ENCODE peak calls at places on chromosomes 12 and 14, in five cellular contexts. One of them, this sample, is unnamed.

GRCh38 chr12:12995088-12995487 is 5.0 kb downstream of the HEBP1 start:
- DNase-seq in kidney glomerular epithelial cell: no peak
- DNase-seq in EL: no peak
- DNase-seq in chondrocyte: no peak
- DNase-seq in brain microvascular endothelial cell: no peak
- DNase-seq in this sample: no peak

GRCh38 chr12:124032265-124032886 is 59.4 kb downstream of the ZNF664 start:
- DNase-seq in kidney glomerular epithelial cell: peak
- DNase-seq in chondrocyte: no peak
- DNase-seq in brain microvascular endothelial cell: peak
- DNase-seq in EL: peak
- DNase-seq in this sample: peak

GRCh38 chr12:124754949-124755800 is 108.5 kb downstream of the SCARB1 start:
- DNase-seq in EL: peak
- DNase-seq in chondrocyte: no peak
- DNase-seq in kidney glomerular epithelial cell: no peak
- DNase-seq in brain microvascular endothelial cell: peak
- DNase-seq in this sample: no peak

GRCh38 chr12:71755146-71755892 is 656 bp downstream of the RAB21 start:
- DNase-seq in chondrocyte: no peak
- DNase-seq in EL: peak
- DNase-seq in kidney glomerular epithelial cell: peak
- DNase-seq in brain microvascular endothelial cell: peak
- DNase-seq in this sample: no peak

GRCh38 chr12:111488271-111488670 is 82.5 kb downstream of the SH2B3 start:
- DNase-seq in kidney glomerular epithelial cell: no peak
- DNase-seq in EL: no peak
- DNase-seq in chondrocyte: no peak
- DNase-seq in brain microvascular endothelial cell: peak
- DNase-seq in this sample: no peak

GRCh38 chr12:103441437-103442186 is 54.2 kb downstream of the C12orf42 start:
- DNase-seq in kidney glomerular epithelial cell: no peak
- DNase-seq in chondrocyte: no peak
- DNase-seq in brain microvascular endothelial cell: no peak
- DNase-seq in EL: no peak
- DNase-seq in this sample: no peak

GRCh38 chr14:59869381-59870255 is 958 bp downstream of the RTN1 start:
- DNase-seq in brain microvascular endothelial cell: no peak
- DNase-seq in EL: no peak
- DNase-seq in kidney glomerular epithelial cell: no peak
- DNase-seq in chondrocyte: no peak
- DNase-seq in this sample: no peak

GRCh38 chr14:94337274-94337673 is 14.1 kb upstream of the SERPINA6 start:
- DNase-seq in EL: peak
- DNase-seq in brain microvascular endothelial cell: no peak
- DNase-seq in kidney glomerular epithelial cell: no peak
- DNase-seq in chondrocyte: no peak
- DNase-seq in this sample: no peak

GRCh38 chr12:51548241-51548640 is 42.8 kb upstream of the SCN8A start:
- DNase-seq in kidney glomerular epithelial cell: no peak
- DNase-seq in brain microvascular endothelial cell: no peak
- DNase-seq in chondrocyte: no peak
- DNase-seq in EL: no peak
- DNase-seq in this sample: no peak

GRCh38 chr12:32535260-32535999 is 136.1 kb downstream of the FGD4 start:
- DNase-seq in brain microvascular endothelial cell: peak
- DNase-seq in EL: peak
- DNase-seq in chondrocyte: no peak
- DNase-seq in kidney glomerular epithelial cell: peak
- DNase-seq in this sample: peak

GRCh38 chr14:65173973-65174693 is 71.8 kb upstream of the MAX start:
- DNase-seq in kidney glomerular epithelial cell: no peak
- DNase-seq in EL: no peak
- DNase-seq in chondrocyte: no peak
- DNase-seq in brain microvascular endothelial cell: no peak
- DNase-seq in this sample: no peak

GRCh38 chr12:39752482-39753147 is 133.0 kb upstream of the ABCD2 start:
- DNase-seq in chondrocyte: no peak
- DNase-seq in kidney glomerular epithelial cell: no peak
- DNase-seq in EL: no peak
- DNase-seq in brain microvascular endothelial cell: no peak
- DNase-seq in this sample: no peak

GRCh38 chr14:100539319-100539645 is 47.9 kb downstream of the BEGAIN start:
- DNase-seq in kidney glomerular epithelial cell: no peak
- DNase-seq in brain microvascular endothelial cell: no peak
- DNase-seq in chondrocyte: no peak
- DNase-seq in EL: no peak
- DNase-seq in this sample: no peak

GRCh38 chr12:76719642-76720041 is 44.3 kb upstream of the ZDHHC17 start:
- DNase-seq in brain microvascular endothelial cell: no peak
- DNase-seq in chondrocyte: no peak
- DNase-seq in kidney glomerular epithelial cell: no peak
- DNase-seq in EL: no peak
- DNase-seq in this sample: no peak

GRCh38 chr12:52256165-52256935 is 18.1 kb upstream of the KRT86 start:
- DNase-seq in chondrocyte: no peak
- DNase-seq in kidney glomerular epithelial cell: no peak
- DNase-seq in EL: no peak
- DNase-seq in brain microvascular endothelial cell: no peak
- DNase-seq in this sample: no peak

GRCh38 chr14:20597108-20597507 is 5.9 kb upstream of the RNASE12 start:
- DNase-seq in brain microvascular endothelial cell: no peak
- DNase-seq in EL: no peak
- DNase-seq in kidney glomerular epithelial cell: no peak
- DNase-seq in chondrocyte: no peak
- DNase-seq in this sample: no peak

GRCh38 chr14:104992501-104992900 is 6.9 kb downstream of the CLBA1 start:
- DNase-seq in EL: no peak
- DNase-seq in brain microvascular endothelial cell: no peak
- DNase-seq in kidney glomerular epithelial cell: no peak
- DNase-seq in chondrocyte: no peak
- DNase-seq in this sample: no peak

GRCh38 chr12:31629756-31630732 is 29.4 kb upstream of the ETFBKMT start:
- DNase-seq in kidney glomerular epithelial cell: no peak
- DNase-seq in chondrocyte: no peak
- DNase-seq in EL: no peak
- DNase-seq in brain microvascular endothelial cell: peak
- DNase-seq in this sample: no peak

GRCh38 chr12:39672976-39673375 is 53.4 kb upstream of the ABCD2 start:
- DNase-seq in EL: no peak
- DNase-seq in brain microvascular endothelial cell: no peak
- DNase-seq in chondrocyte: no peak
- DNase-seq in kidney glomerular epithelial cell: no peak
- DNase-seq in this sample: no peak

GRCh38 chr14:73935666-73936065 is 14.2 kb downstream of the FAM161B start:
- DNase-seq in chondrocyte: no peak
- DNase-seq in kidney glomerular epithelial cell: peak
- DNase-seq in brain microvascular endothelial cell: no peak
- DNase-seq in EL: no peak
- DNase-seq in this sample: no peak

GRCh38 chr12:76714861-76715260 is 49.1 kb upstream of the ZDHHC17 start:
- DNase-seq in chondrocyte: no peak
- DNase-seq in EL: no peak
- DNase-seq in brain microvascular endothelial cell: no peak
- DNase-seq in kidney glomerular epithelial cell: no peak
- DNase-seq in this sample: no peak

GRCh38 chr12:77488041-77488620 is 342.6 kb upstream of the NAV3 start:
- DNase-seq in brain microvascular endothelial cell: peak
- DNase-seq in kidney glomerular epithelial cell: peak
- DNase-seq in chondrocyte: no peak
- DNase-seq in EL: peak
- DNase-seq in this sample: peak

GRCh38 chr12:99455350-99456037 is 192.1 kb upstream of the GARIN6 start:
- DNase-seq in chondrocyte: no peak
- DNase-seq in EL: peak
- DNase-seq in brain microvascular endothelial cell: peak
- DNase-seq in kidney glomerular epithelial cell: peak
- DNase-seq in this sample: no peak

GRCh38 chr14:55121146-55121545 is 7.9 kb upstream of the LGALS3 start:
- DNase-seq in brain microvascular endothelial cell: no peak
- DNase-seq in EL: no peak
- DNase-seq in chondrocyte: no peak
- DNase-seq in kidney glomerular epithelial cell: no peak
- DNase-seq in this sample: no peak

GRCh38 chr12:7091660-7092228 is 501 bp downstream of the C1R start:
- DNase-seq in brain microvascular endothelial cell: no peak
- DNase-seq in chondrocyte: no peak
- DNase-seq in EL: peak
- DNase-seq in kidney glomerular epithelial cell: no peak
- DNase-seq in this sample: no peak

This sample was measured in HS-27A.